ENCODE peak calls at places on chromosome 5, in nine cellular contexts. L, V, F, H, U, P, N, K and Q are unnamed samples.

GRCh38 chr5:35120745-35121144 is 73.0 kb upstream of the AGXT2 start:
- DNase-seq in L (no peak), V (no peak), F (no peak), H (no peak), U (no peak), P (no peak), N (no peak), K (no peak), Q (no peak)

GRCh38 chr5:95993776-95994175 is 32.1 kb upstream of the ELL2 start:
- DNase-seq in L (no peak), V (no peak), F (no peak), H (no peak), U (no peak), P (no peak), N (no peak), K (no peak), Q (no peak)

GRCh38 chr5:174176511-174176910 is 131.0 kb downstream of the NSG2 start:
- DNase-seq in L (no peak), V (no peak), F (no peak), H (no peak), U (no peak), P (no peak), N (no peak), K (no peak), Q (no peak)

GRCh38 chr5:180122875-180123274 is 51.3 kb upstream of the RNF130 start:
- DNase-seq in L (no peak), V (no peak), F (no peak), H (no peak), U (no peak), P (no peak), N (no peak), K (no peak), Q (no peak)

GRCh38 chr5:154784856-154785255 is 29.7 kb downstream of the LARP1 start:
- DNase-seq in L (no peak), V (no peak), F (no peak), H (no peak), U (no peak), P (no peak), N (no peak), K (no peak), Q (no peak)

GRCh38 chr5:60521379-60522298 is 178.3 kb downstream of the DEPDC1B start:
- DNase-seq in L (no peak), V (peak; percentile 9), F (no peak), H (no peak), U (no peak), P (no peak), N (no peak), K (no peak), Q (no peak)

GRCh38 chr5:179290681-179291540 is 54.4 kb downstream of the ADAMTS2 start:
- DNase-seq in L (no peak), V (no peak), F (peak; percentile 20), H (no peak), U (peak; percentile 65), P (no peak), N (no peak), K (no peak), Q (no peak)

GRCh38 chr5:142097681-142098080 is 10.9 kb upstream of the NDFIP1 start:
- DNase-seq in L (no peak), V (peak; percentile 9), F (no peak), H (no peak), U (no peak), P (no peak), N (no peak), K (no peak), Q (peak; percentile 29)